ENCODE peak calls at places on chromosomes 11 and 22, in eight cellular contexts. M, W, E, T, F, A, L and Z are unnamed samples.
A peak's percentile ranks its signal among the peaks of the same experiment; 100 is the strongest.

GRCh38 chr11:75159081-75159953 is 8.4 kb downstream of the SLCO2B1 start:
- DNase-seq in M (peak; percentile 79), W (no peak), E (no peak), T (no peak), F (no peak), A (no peak), L (no peak), Z (no peak)

GRCh38 chr11:17343907-17344306 is 7.7 kb upstream of the NCR3LG1 start:
- DNase-seq in M (no peak), W (peak; percentile 88), E (no peak), T (peak; percentile 24), F (peak; percentile 87), A (no peak), L (peak; percentile 57), Z (no peak)

GRCh38 chr11:1629326-1630185 is at the start of gene KRTAP5-5:
- DNase-seq in M (no peak), W (no peak), E (no peak), T (no peak), F (no peak), A (no peak), L (no peak), Z (no peak)

GRCh38 chr11:72719144-72719543 is 33.1 kb downstream of the ARAP1 start:
- DNase-seq in M (peak; percentile 60), W (peak; percentile 64), E (no peak), T (no peak), F (peak; percentile 31), A (no peak), L (no peak), Z (no peak)

GRCh38 chr22:43776081-43776670 is 35.9 kb downstream of the EFCAB6 start:
- DNase-seq in M (no peak), W (no peak), E (no peak), T (no peak), F (peak; percentile 10), A (no peak), L (peak; percentile 88), Z (no peak)

GRCh38 chr22:38462960-38463784 is 4.7 kb upstream of the KDELR3 start:
- DNase-seq in M (peak; percentile 32), W (no peak), E (no peak), T (no peak), F (no peak), A (no peak), L (no peak), Z (no peak)

GRCh38 chr22:31099386-31099785 is 8.0 kb downstream of the SELENOM start:
- DNase-seq in M (no peak), W (no peak), E (no peak), T (no peak), F (peak; percentile 40), A (no peak), L (no peak), Z (no peak)

GRCh38 chr22:39174498-39175120 is 22.1 kb upstream of the CBX7 start:
- DNase-seq in M (peak; percentile 83), W (peak; percentile 80), E (peak; percentile 85), T (peak; percentile 49), F (peak; percentile 89), A (no peak), L (peak; percentile 81), Z (peak; percentile 44)

GRCh38 chr22:47114813-47115517 is 352.5 kb downstream of the TBC1D22A start:
- DNase-seq in M (no peak), W (no peak), E (no peak), T (no peak), F (no peak), A (no peak), L (no peak), Z (no peak)

GRCh38 chr11:9789919-9790318 is 126.0 kb downstream of the SWAP70 start:
- DNase-seq in M (no peak), W (no peak), E (no peak), T (no peak), F (no peak), A (no peak), L (no peak), Z (no peak)

GRCh38 chr11:71240865-71241691 is 11.3 kb downstream of the SHANK2 start:
- DNase-seq in M (peak; percentile 70), W (peak; percentile 40), E (peak; percentile 82), T (no peak), F (peak; percentile 94), A (no peak), L (no peak), Z (no peak)

GRCh38 chr11:65637794-65638317 is at the start of gene SIPA1:
- DNase-seq in M (peak; percentile 86), W (peak; percentile 90), E (peak; percentile 70), T (peak; percentile 92), F (peak; percentile 93), A (peak; percentile 83), L (peak; percentile 91), Z (peak; percentile 84)

GRCh38 chr22:24191381-24191841 is 10.1 kb downstream of the SUSD2 start:
- DNase-seq in M (no peak), W (no peak), E (no peak), T (peak; percentile 35), F (no peak), A (no peak), L (no peak), Z (no peak)

GRCh38 chr22:48940266-48940987 is 887.2 kb downstream of the BRD1 start:
- DNase-seq in M (no peak), W (no peak), E (no peak), T (no peak), F (no peak), A (no peak), L (no peak), Z (no peak)

GRCh38 chr11:12411806-12412727 is 34.7 kb downstream of the PARVA start:
- DNase-seq in M (peak; percentile 51), W (peak; percentile 97), E (peak; percentile 78), T (peak; percentile 38), F (peak; percentile 95), A (peak; percentile 27), L (peak; percentile 79), Z (peak; percentile 63)

GRCh38 chr11:57324154-57324885 is 432 bp downstream of the TNKS1BP1 start:
- DNase-seq in M (peak; percentile 55), W (no peak), E (no peak), T (peak; percentile 71), F (peak; percentile 48), A (no peak), L (peak; percentile 20), Z (peak; percentile 32)

GRCh38 chr11:64561984-64562722 is 28.9 kb upstream of the SLC22A12 start:
- DNase-seq in M (no peak), W (no peak), E (no peak), T (no peak), F (no peak), A (no peak), L (no peak), Z (no peak)

GRCh38 chr11:94424662-94425061 is 23.4 kb upstream of the GPR83 start:
- DNase-seq in M (no peak), W (no peak), E (no peak), T (no peak), F (peak; percentile 41), A (no peak), L (peak; percentile 71), Z (no peak)

GRCh38 chr11:122258446-122258994 is 142.5 kb upstream of the BLID start:
- DNase-seq in M (no peak), W (no peak), E (no peak), T (no peak), F (no peak), A (no peak), L (no peak), Z (no peak)

GRCh38 chr22:36775966-36776669 is at the start of gene IFT27:
- DNase-seq in M (peak; percentile 100), W (peak; percentile 99), E (peak; percentile 100), T (peak; percentile 100), F (peak; percentile 100), A (peak; percentile 88), L (peak; percentile 98), Z (peak; percentile 98)

GRCh38 chr11:57566035-57566504 is 1.4 kb downstream of the UBE2L6 start:
- DNase-seq in M (peak; percentile 48), W (peak; percentile 48), E (peak; percentile 7), T (peak; percentile 70), F (peak; percentile 63), A (no peak), L (peak; percentile 41), Z (no peak)

GRCh38 chr11:69157156-69157821 is 1.6 kb downstream of the SMIM38 start:
- DNase-seq in M (peak; percentile 52), W (no peak), E (peak; percentile 96), T (peak; percentile 81), F (peak; percentile 77), A (no peak), L (no peak), Z (no peak)

GRCh38 chr11:75577198-75577597 is 15.1 kb downstream of the SERPINH1 start:
- DNase-seq in M (peak; percentile 59), W (peak; percentile 46), E (no peak), T (no peak), F (peak; percentile 38), A (peak; percentile 62), L (peak; percentile 68), Z (peak; percentile 79)

GRCh38 chr11:8809185-8809584 is 101.8 kb upstream of the AKIP1 start:
- DNase-seq in M (no peak), W (no peak), E (peak; percentile 96), T (no peak), F (no peak), A (no peak), L (no peak), Z (no peak)

GRCh38 chr11:62127941-62128770 is 4.3 kb downstream of the INCENP start:
- DNase-seq in M (no peak), W (no peak), E (no peak), T (no peak), F (no peak), A (no peak), L (no peak), Z (no peak)

GRCh38 chr11:12797996-12798395 is 123.8 kb downstream of the TEAD1 start:
- DNase-seq in M (no peak), W (no peak), E (no peak), T (no peak), F (no peak), A (no peak), L (no peak), Z (no peak)

GRCh38 chr22:47512617-47513016 is 750.2 kb downstream of the TBC1D22A start:
- DNase-seq in M (no peak), W (no peak), E (no peak), T (no peak), F (no peak), A (no peak), L (no peak), Z (no peak)

GRCh38 chr11:17601206-17602075 is 54.4 kb downstream of the OTOG start:
- DNase-seq in M (no peak), W (no peak), E (no peak), T (peak; percentile 37), F (no peak), A (no peak), L (no peak), Z (no peak)

GRCh38 chr11:70082829-70083228 is 4.7 kb downstream of the ANO1 start:
- DNase-seq in M (no peak), W (no peak), E (no peak), T (no peak), F (no peak), A (no peak), L (peak; percentile 45), Z (peak; percentile 3)